ENCODE peak calls at places on chromosome 22, in four cellular contexts. A is testis; C is CD4-positive, alpha-beta memory T cell; I is suprapubic skin. P is an unnamed sample.

GRCh38 chr22:34416321-34416900 is 496.1 kb upstream of the LARGE1 start:
- DNase-seq in A (no peak), C (no peak), I (no peak), P (no peak)

GRCh38 chr22:50218996-50219727 is 18.4 kb downstream of the SELENOO start:
- DNase-seq in A (peak; percentile 85), C (no peak), I (no peak), P (peak; percentile 33)

GRCh38 chr22:39598017-39598965 is 27.7 kb downstream of the CACNA1I start:
- DNase-seq in A (peak; percentile 69), C (peak; percentile 65), I (no peak), P (no peak)

GRCh38 chr22:30614268-30614667 is 7.3 kb downstream of the TCN2 start:
- DNase-seq in A (no peak), C (no peak), I (no peak), P (no peak)

GRCh38 chr22:30843245-30843644 is 125.3 kb downstream of the MORC2 start:
- DNase-seq in A (no peak), C (no peak), I (peak; percentile 22), P (no peak)

GRCh38 chr22:36292823-36293530 is 40.0 kb downstream of the APOL1 start:
- DNase-seq in A (no peak), C (no peak), I (no peak), P (no peak)

GRCh38 chr22:44357962-44358553 is 45.3 kb upstream of the SHISAL1 start:
- DNase-seq in A (peak; percentile 26), C (no peak), I (peak; percentile 46), P (no peak)

GRCh38 chr22:24950272-24950902 is 2.1 kb upstream of the KIAA1671 start:
- DNase-seq in A (no peak), C (no peak), I (no peak), P (no peak)

GRCh38 chr22:27612075-27612474 is 189.5 kb downstream of the MN1 start:
- DNase-seq in A (no peak), C (no peak), I (no peak), P (no peak)

GRCh38 chr22:35330258-35330861 is 30.7 kb downstream of the TOM1 start:
- DNase-seq in A (peak; percentile 78), C (peak; percentile 50), I (peak; percentile 93), P (no peak)

GRCh38 chr22:30087611-30088010 is 7.3 kb downstream of the HORMAD2 start:
- DNase-seq in A (no peak), C (no peak), I (no peak), P (no peak)

DNA sequence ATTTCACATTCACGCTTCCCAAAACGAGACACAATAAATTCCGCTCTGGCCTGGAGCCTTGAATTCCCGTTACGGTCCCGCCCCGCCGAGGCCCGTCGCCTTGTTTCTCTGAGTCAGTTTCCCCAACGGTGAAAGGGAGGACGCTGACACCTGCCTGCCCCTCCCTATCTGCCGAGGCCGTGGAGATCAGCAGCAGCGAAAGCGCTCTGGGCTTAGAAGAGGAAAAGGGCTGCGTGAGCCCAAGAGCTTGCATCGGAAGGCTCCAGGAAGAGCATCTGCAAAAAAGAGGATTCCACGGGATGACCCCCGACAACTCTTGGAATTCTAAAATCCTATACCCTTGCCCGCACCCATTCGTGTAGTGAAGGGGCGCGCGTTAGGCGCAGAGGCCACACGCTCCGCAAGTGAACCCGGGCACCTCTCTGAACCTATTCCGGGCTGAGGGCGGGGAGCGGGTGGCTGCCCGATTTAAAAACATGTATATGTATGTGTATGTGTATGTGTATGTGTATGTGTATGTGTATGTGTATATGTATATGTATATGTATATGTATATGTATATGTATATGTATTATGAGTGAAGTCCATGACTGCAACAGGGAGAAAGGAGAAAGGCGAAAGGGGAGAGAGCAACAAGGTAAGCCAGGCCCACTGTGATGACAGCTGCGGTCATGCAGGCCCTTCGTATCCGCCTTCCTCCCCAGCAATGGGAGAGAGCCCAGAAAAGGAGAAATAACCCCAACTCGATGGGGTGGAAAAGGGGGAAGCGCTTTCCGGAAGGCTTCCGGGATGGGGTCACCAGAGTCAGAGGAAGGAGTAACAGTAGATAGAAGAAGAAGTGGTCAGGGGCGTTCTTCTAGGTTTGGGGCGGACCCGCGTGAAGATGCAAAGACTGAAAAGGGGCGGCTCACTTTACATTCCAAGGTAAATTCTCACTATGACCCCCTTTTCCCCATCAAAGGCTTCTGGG is 947 bp upstream of the MRTFA start:
- DNase-seq in A (peak; percentile 34), C (no peak), I (peak; percentile 73), P (no peak)
- H3K27ac ChIP-seq in A (peak overlapping the region; percentile 48), C (peak overlapping the region; percentile 85), I (peak overlapping the region; percentile 91), P (peak overlapping the region; percentile 62)

DNA sequence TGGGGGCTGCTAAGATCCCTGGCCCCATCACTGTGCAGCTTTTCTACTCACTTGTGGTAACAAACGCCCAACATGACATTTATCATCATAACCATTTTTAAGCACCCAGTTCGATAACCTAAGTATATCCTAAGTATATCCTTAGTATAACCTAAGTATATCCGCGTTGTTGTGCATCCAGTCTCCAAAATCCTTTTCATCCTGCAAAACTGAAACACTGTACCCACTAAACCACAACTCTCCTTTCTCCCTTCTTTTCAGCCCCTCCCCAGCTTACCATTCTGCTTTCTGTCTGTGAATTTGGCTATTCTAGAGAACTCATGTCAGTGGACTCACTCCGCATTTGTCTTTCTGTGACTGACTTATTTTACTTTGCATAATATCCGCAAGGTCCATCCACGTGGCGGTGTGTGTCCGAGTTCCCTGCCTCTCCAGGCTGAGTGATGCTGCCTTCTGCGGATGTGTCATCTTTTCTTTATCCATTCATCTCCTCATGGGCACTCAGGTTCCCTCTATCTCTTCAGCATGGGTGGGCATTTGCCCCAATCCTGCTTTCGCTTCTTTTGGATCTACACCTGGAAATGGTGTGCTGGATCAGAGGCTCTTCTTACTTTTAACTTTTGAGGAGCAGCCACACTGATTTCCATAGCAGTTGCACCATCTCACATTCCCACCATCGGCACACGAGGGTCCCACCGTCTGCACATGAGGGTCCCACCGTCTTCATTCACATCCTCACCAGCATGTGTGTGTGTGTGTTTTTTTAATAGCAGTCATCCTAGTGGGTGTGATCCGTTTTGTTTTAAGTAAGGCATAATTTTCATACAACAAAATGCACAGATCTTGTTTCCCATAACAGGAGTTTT is 82.4 kb upstream of the CLDN5 start:
- DNase-seq in A (no peak), C (no peak), I (peak; percentile 34), P (no peak)
- H3K27ac ChIP-seq in A (no peak overlapping the region), C (peak overlapping the region; percentile 10), I (peak overlapping the region; percentile 67), P (peak overlapping the region; percentile 61)

GRCh38 chr22:37957232-37957631 is 3.7 kb downstream of the POLR2F start:
- DNase-seq in A (no peak), C (no peak), I (no peak), P (no peak)

GRCh38 chr22:37959231-37959825 is 5.8 kb downstream of the POLR2F start:
- DNase-seq in A (no peak), C (no peak), I (no peak), P (no peak)

GRCh38 chr22:37965940-37966664 is 12.6 kb downstream of the POLR2F start:
- DNase-seq in A (no peak), C (no peak), I (no peak), P (no peak)

GRCh38 chr22:37961062-37961461 is 7.6 kb downstream of the POLR2F start:
- DNase-seq in A (no peak), C (no peak), I (no peak), P (no peak)
- H3K27ac ChIP-seq in A (no peak overlapping the region), C (no peak overlapping the region), I (no peak overlapping the region), P (no peak overlapping the region)

GRCh38 chr22:46081831-46082210 is 68.5 kb upstream of the PPARA start:
- DNase-seq in A (peak; percentile 50), C (no peak), I (no peak), P (no peak)
- H3K27ac ChIP-seq in A (peak overlapping the region; percentile 97), C (no peak overlapping the region), I (peak overlapping the region; percentile 98), P (peak overlapping the region; percentile 99)

GRCh38 chr22:47781427-47782111 is 1019.1 kb downstream of the TBC1D22A start:
- DNase-seq in A (no peak), C (no peak), I (no peak), P (no peak)

GRCh38 chr22:47782461-47783075 is 1020.1 kb downstream of the TBC1D22A start:
- DNase-seq in A (no peak), C (no peak), I (no peak), P (no peak)

GRCh38 chr22:47784367-47784983 is 1022.0 kb downstream of the TBC1D22A start:
- DNase-seq in A (no peak), C (no peak), I (no peak), P (no peak)

GRCh38 chr22:47784991-47785390 is 1022.5 kb downstream of the TBC1D22A start:
- DNase-seq in A (no peak), C (no peak), I (no peak), P (no peak)

DNA sequence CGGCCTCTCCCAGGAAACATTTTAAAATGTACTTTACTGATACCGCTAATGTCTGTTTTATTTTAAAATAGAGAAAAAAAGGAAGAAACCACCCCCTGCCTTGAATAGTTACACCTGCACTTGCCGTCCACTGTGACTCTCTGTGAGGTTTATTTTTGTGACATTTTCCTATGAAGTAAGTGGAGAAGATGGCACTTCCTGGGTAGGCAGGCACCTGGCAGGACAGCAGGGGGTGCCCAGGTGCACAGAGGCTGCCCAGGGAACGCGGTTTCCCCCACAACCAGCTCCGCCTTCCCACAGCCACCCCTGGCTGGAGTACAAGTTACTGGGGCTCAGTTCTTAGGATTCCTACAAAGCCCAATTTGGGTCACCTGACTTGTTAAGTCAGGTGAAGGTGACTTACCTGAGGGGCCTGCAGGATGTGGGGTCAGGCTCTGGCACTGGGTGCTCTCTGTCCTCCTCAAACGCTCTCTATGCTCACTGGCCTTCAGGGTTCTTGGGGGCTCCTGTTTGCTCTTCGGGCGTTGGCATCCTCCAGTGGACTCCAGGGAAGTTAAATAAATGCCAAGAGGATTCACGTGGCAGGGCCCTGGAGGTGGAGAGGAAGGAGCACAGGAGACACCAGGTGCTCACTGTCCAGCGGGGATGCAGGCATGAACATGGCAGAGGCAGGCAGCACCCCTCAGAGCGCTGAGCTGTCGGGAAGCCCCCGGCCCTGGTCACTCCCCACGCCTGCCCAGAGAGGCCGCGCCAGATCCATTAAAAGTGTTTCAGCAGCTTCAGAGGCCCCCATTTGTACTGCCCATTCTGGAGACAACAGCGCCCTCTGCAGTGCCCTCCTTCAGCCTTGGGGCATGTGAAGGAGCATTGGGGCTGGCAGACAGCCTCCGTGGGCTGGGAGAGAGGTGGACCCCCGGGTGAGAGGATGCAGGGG is 1021.2 kb downstream of the TBC1D22A start:
- DNase-seq in A (no peak), C (no peak), I (no peak), P (no peak)
- H3K27ac ChIP-seq in A (no peak overlapping the region), C (no peak overlapping the region), I (no peak overlapping the region), P (no peak overlapping the region)

DNA sequence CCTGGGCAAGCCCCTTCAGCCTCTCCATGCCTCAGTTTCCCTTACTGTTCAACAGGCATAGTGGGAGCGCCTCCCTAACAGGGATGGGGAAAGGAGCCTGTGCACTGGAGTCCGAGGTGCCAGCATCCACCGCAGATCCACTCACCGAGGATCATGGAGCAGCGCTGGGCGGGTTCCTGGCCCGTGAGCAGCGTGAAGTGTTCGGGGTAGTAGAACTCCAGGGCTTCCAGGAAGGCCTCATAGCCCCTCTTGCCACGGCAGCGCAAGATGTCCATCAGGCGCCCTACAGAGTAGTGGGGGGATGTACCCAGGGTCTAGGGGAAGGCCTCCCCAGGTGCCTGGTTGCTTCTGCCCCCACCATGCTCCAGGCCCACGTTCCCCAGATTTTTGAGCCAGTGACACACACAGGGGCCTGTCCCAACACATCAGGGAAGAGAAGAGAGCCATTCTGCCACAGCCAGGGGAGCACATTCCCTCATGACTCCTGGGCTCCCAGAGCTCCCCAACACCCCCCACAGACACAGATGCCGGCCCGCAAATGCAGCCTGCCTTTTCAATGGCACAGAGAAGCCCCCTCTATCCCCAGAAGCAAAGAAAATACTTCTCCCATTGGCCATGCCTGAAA is 1.3 kb downstream of the CARD10 start:
- DNase-seq in A (no peak), C (no peak), I (no peak), P (no peak)
- H3K27ac ChIP-seq in A (peak overlapping the region; percentile 3), C (no peak overlapping the region), I (no peak overlapping the region), P (peak overlapping the region; percentile 76)

DNA sequence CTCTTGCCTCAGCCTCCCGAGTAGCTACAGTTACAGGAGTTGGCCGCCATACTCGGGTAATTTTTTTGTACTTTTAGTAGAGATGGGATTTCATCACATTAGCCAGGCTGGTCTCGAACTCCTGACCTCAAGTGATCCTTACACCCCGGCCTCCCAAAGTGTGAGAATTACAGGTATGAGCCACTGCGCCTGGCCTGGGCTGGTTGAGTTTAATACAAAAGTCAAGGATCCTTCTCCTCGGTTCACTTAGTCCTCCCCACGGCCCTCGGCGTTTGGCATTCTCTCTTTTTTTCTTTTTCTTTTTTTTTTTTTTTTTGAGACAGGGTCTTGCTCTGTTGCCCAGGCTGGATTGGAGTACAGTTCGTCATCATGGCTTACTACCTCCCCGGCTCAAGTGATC is 33.0 kb downstream of the MCHR1 start:
- DNase-seq in A (no peak), C (no peak), I (no peak), P (no peak)
- H3K27ac ChIP-seq in A (no peak overlapping the region), C (no peak overlapping the region), I (no peak overlapping the region), P (no peak overlapping the region)